ENCODE peak calls at places on chromosomes 16 and 17, in eight cellular contexts. One of them, this sample, is unnamed.

GRCh38 chr16:2752850-2753522 is 548 bp downstream of the SRRM2 start:
- DNase-seq in esophagus muscularis mucosa: no peak
- DNase-seq in neural crest cell: peak; percentile 76
- DNase-seq in T-helper 9 cell: no peak
- DNase-seq in NCI-H1930: peak; percentile 82
- DNase-seq in H1: no peak
- DNase-seq in Caco-2: peak; percentile 85
- DNase-seq in CD4-positive, CD25-positive, alpha-beta regulatory T cell: peak; percentile 58
- DNase-seq in this sample: peak; percentile 63

GRCh38 chr17:11932337-11932898 is 64.9 kb downstream of the ZNF18 start:
- DNase-seq in esophagus muscularis mucosa: peak; percentile 91
- DNase-seq in neural crest cell: no peak
- DNase-seq in T-helper 9 cell: no peak
- DNase-seq in NCI-H1930: no peak
- DNase-seq in H1: no peak
- DNase-seq in Caco-2: no peak
- DNase-seq in CD4-positive, CD25-positive, alpha-beta regulatory T cell: no peak
- DNase-seq in this sample: no peak

GRCh38 chr17:5832886-5833285 is 237.3 kb upstream of the WSCD1 start:
- DNase-seq in esophagus muscularis mucosa: peak; percentile 12
- DNase-seq in neural crest cell: no peak
- DNase-seq in T-helper 9 cell: no peak
- DNase-seq in NCI-H1930: peak; percentile 90
- DNase-seq in H1: no peak
- DNase-seq in Caco-2: no peak
- DNase-seq in CD4-positive, CD25-positive, alpha-beta regulatory T cell: no peak
- DNase-seq in this sample: no peak

GRCh38 chr17:39800540-39800939 is 62.8 kb downstream of the GRB7 start:
- DNase-seq in esophagus muscularis mucosa: no peak
- DNase-seq in neural crest cell: no peak
- DNase-seq in T-helper 9 cell: peak; percentile 17
- DNase-seq in NCI-H1930: peak; percentile 75
- DNase-seq in H1: no peak
- DNase-seq in Caco-2: no peak
- DNase-seq in CD4-positive, CD25-positive, alpha-beta regulatory T cell: peak; percentile 29
- DNase-seq in this sample: no peak

GRCh38 chr17:43411369-43411677 is 12.5 kb downstream of the ARL4D start:
- DNase-seq in esophagus muscularis mucosa: no peak
- DNase-seq in neural crest cell: no peak
- DNase-seq in T-helper 9 cell: no peak
- DNase-seq in NCI-H1930: no peak
- DNase-seq in H1: no peak
- DNase-seq in Caco-2: no peak
- DNase-seq in CD4-positive, CD25-positive, alpha-beta regulatory T cell: no peak
- DNase-seq in this sample: no peak

GRCh38 chr16:80006175-80006895 is 405.8 kb upstream of the MAF start:
- DNase-seq in esophagus muscularis mucosa: no peak
- DNase-seq in neural crest cell: no peak
- DNase-seq in T-helper 9 cell: no peak
- DNase-seq in NCI-H1930: no peak
- DNase-seq in H1: no peak
- DNase-seq in Caco-2: no peak
- DNase-seq in CD4-positive, CD25-positive, alpha-beta regulatory T cell: no peak
- DNase-seq in this sample: no peak

GRCh38 chr17:29007456-29008455 is 1.9 kb upstream of the SEZ6 start:
- DNase-seq in esophagus muscularis mucosa: no peak
- DNase-seq in neural crest cell: no peak
- DNase-seq in T-helper 9 cell: no peak
- DNase-seq in NCI-H1930: no peak
- DNase-seq in H1: no peak
- DNase-seq in Caco-2: no peak
- DNase-seq in CD4-positive, CD25-positive, alpha-beta regulatory T cell: no peak
- DNase-seq in this sample: peak; percentile 39

GRCh38 chr16:89308391-89309333 is 91.2 kb downstream of the ZNF778 start:
- DNase-seq in esophagus muscularis mucosa: no peak
- DNase-seq in neural crest cell: no peak
- DNase-seq in T-helper 9 cell: no peak
- DNase-seq in NCI-H1930: no peak
- DNase-seq in H1: no peak
- DNase-seq in Caco-2: no peak
- DNase-seq in CD4-positive, CD25-positive, alpha-beta regulatory T cell: no peak
- DNase-seq in this sample: no peak

GRCh38 chr17:74695629-74696028 is 17.1 kb downstream of the CD300LF start:
- DNase-seq in esophagus muscularis mucosa: no peak
- DNase-seq in neural crest cell: no peak
- DNase-seq in T-helper 9 cell: no peak
- DNase-seq in NCI-H1930: no peak
- DNase-seq in H1: no peak
- DNase-seq in Caco-2: no peak
- DNase-seq in CD4-positive, CD25-positive, alpha-beta regulatory T cell: no peak
- DNase-seq in this sample: no peak

GRCh38 chr17:40352044-40352778 is 12.3 kb downstream of the GJD3 start:
- DNase-seq in esophagus muscularis mucosa: no peak
- DNase-seq in neural crest cell: no peak
- DNase-seq in T-helper 9 cell: no peak
- DNase-seq in NCI-H1930: no peak
- DNase-seq in H1: no peak
- DNase-seq in Caco-2: no peak
- DNase-seq in CD4-positive, CD25-positive, alpha-beta regulatory T cell: no peak
- DNase-seq in this sample: no peak

GRCh38 chr16:23900480-23901177 is 64.8 kb downstream of the PRKCB start:
- DNase-seq in esophagus muscularis mucosa: no peak
- DNase-seq in neural crest cell: no peak
- DNase-seq in T-helper 9 cell: no peak
- DNase-seq in NCI-H1930: no peak
- DNase-seq in H1: no peak
- DNase-seq in Caco-2: no peak
- DNase-seq in CD4-positive, CD25-positive, alpha-beta regulatory T cell: no peak
- DNase-seq in this sample: no peak

GRCh38 chr17:8707232-8707590 is 37.4 kb downstream of the CCDC42 start:
- DNase-seq in esophagus muscularis mucosa: no peak
- DNase-seq in neural crest cell: no peak
- DNase-seq in T-helper 9 cell: no peak
- DNase-seq in NCI-H1930: no peak
- DNase-seq in H1: no peak
- DNase-seq in Caco-2: no peak
- DNase-seq in CD4-positive, CD25-positive, alpha-beta regulatory T cell: no peak
- DNase-seq in this sample: no peak

GRCh38 chr17:38550661-38551060 is 55.1 kb downstream of the SRCIN1 start:
- DNase-seq in esophagus muscularis mucosa: no peak
- DNase-seq in neural crest cell: no peak
- DNase-seq in T-helper 9 cell: no peak
- DNase-seq in NCI-H1930: no peak
- DNase-seq in H1: no peak
- DNase-seq in Caco-2: no peak
- DNase-seq in CD4-positive, CD25-positive, alpha-beta regulatory T cell: no peak
- DNase-seq in this sample: no peak

GRCh38 chr16:86298166-86299131 is 211.9 kb upstream of the FOXF1 start:
- DNase-seq in esophagus muscularis mucosa: no peak
- DNase-seq in neural crest cell: no peak
- DNase-seq in T-helper 9 cell: no peak
- DNase-seq in NCI-H1930: no peak
- DNase-seq in H1: no peak
- DNase-seq in Caco-2: no peak
- DNase-seq in CD4-positive, CD25-positive, alpha-beta regulatory T cell: no peak
- DNase-seq in this sample: no peak

GRCh38 chr17:69828087-69828486 is 246.9 kb upstream of the KCNJ16 start:
- DNase-seq in esophagus muscularis mucosa: no peak
- DNase-seq in neural crest cell: no peak
- DNase-seq in T-helper 9 cell: no peak
- DNase-seq in NCI-H1930: no peak
- DNase-seq in H1: no peak
- DNase-seq in Caco-2: no peak
- DNase-seq in CD4-positive, CD25-positive, alpha-beta regulatory T cell: no peak
- DNase-seq in this sample: no peak

GRCh38 chr16:30094541-30095165 is 1.4 kb downstream of the YPEL3 start:
- DNase-seq in esophagus muscularis mucosa: no peak
- DNase-seq in neural crest cell: peak; percentile 41
- DNase-seq in T-helper 9 cell: no peak
- DNase-seq in NCI-H1930: no peak
- DNase-seq in H1: no peak
- DNase-seq in Caco-2: no peak
- DNase-seq in CD4-positive, CD25-positive, alpha-beta regulatory T cell: no peak
- DNase-seq in this sample: no peak

GRCh38 chr17:61260061-61260797 is 139.4 kb upstream of the TBX2 start:
- DNase-seq in esophagus muscularis mucosa: no peak
- DNase-seq in neural crest cell: no peak
- DNase-seq in T-helper 9 cell: no peak
- DNase-seq in NCI-H1930: no peak
- DNase-seq in H1: no peak
- DNase-seq in Caco-2: no peak
- DNase-seq in CD4-positive, CD25-positive, alpha-beta regulatory T cell: no peak
- DNase-seq in this sample: no peak

GRCh38 chr17:42754782-42755181 is 6.2 kb upstream of the RAMP2 start:
- DNase-seq in esophagus muscularis mucosa: no peak
- DNase-seq in neural crest cell: no peak
- DNase-seq in T-helper 9 cell: no peak
- DNase-seq in NCI-H1930: no peak
- DNase-seq in H1: no peak
- DNase-seq in Caco-2: no peak
- DNase-seq in CD4-positive, CD25-positive, alpha-beta regulatory T cell: no peak
- DNase-seq in this sample: peak; percentile 14

GRCh38 chr16:68539704-68540370 is 746 bp downstream of the ZFP90 start:
- DNase-seq in esophagus muscularis mucosa: no peak
- DNase-seq in neural crest cell: no peak
- DNase-seq in T-helper 9 cell: no peak
- DNase-seq in NCI-H1930: no peak
- DNase-seq in H1: no peak
- DNase-seq in Caco-2: peak; percentile 45
- DNase-seq in CD4-positive, CD25-positive, alpha-beta regulatory T cell: no peak
- DNase-seq in this sample: no peak

GRCh38 chr16:12083625-12084024 is 107.1 kb downstream of the SNX29 start:
- DNase-seq in esophagus muscularis mucosa: no peak
- DNase-seq in neural crest cell: no peak
- DNase-seq in T-helper 9 cell: no peak
- DNase-seq in NCI-H1930: no peak
- DNase-seq in H1: no peak
- DNase-seq in Caco-2: no peak
- DNase-seq in CD4-positive, CD25-positive, alpha-beta regulatory T cell: no peak
- DNase-seq in this sample: no peak

GRCh38 chr16:85169333-85170065 is 57.2 kb upstream of the CIBAR2 start:
- DNase-seq in esophagus muscularis mucosa: no peak
- DNase-seq in neural crest cell: no peak
- DNase-seq in T-helper 9 cell: no peak
- DNase-seq in NCI-H1930: no peak
- DNase-seq in H1: no peak
- DNase-seq in Caco-2: no peak
- DNase-seq in CD4-positive, CD25-positive, alpha-beta regulatory T cell: no peak
- DNase-seq in this sample: no peak

GRCh38 chr17:58279736-58280479 is 827 bp downstream of the MPO start:
- DNase-seq in esophagus muscularis mucosa: no peak
- DNase-seq in neural crest cell: no peak
- DNase-seq in T-helper 9 cell: no peak
- DNase-seq in NCI-H1930: no peak
- DNase-seq in H1: no peak
- DNase-seq in Caco-2: no peak
- DNase-seq in CD4-positive, CD25-positive, alpha-beta regulatory T cell: no peak
- DNase-seq in this sample: no peak

GRCh38 chr17:75617218-75617617 is 16.0 kb upstream of the SMIM5 start:
- DNase-seq in esophagus muscularis mucosa: no peak
- DNase-seq in neural crest cell: no peak
- DNase-seq in T-helper 9 cell: no peak
- DNase-seq in NCI-H1930: no peak
- DNase-seq in H1: no peak
- DNase-seq in Caco-2: peak; percentile 72
- DNase-seq in CD4-positive, CD25-positive, alpha-beta regulatory T cell: no peak
- DNase-seq in this sample: no peak

GRCh38 chr16:47395733-47396503 is 64.9 kb downstream of the ITFG1 start:
- DNase-seq in esophagus muscularis mucosa: no peak
- DNase-seq in neural crest cell: no peak
- DNase-seq in T-helper 9 cell: no peak
- DNase-seq in NCI-H1930: no peak
- DNase-seq in H1: no peak
- DNase-seq in Caco-2: no peak
- DNase-seq in CD4-positive, CD25-positive, alpha-beta regulatory T cell: no peak
- DNase-seq in this sample: no peak

GRCh38 chr16:87186440-87186839 is 130.8 kb downstream of the C16orf95 start:
- DNase-seq in esophagus muscularis mucosa: no peak
- DNase-seq in neural crest cell: no peak
- DNase-seq in T-helper 9 cell: no peak
- DNase-seq in NCI-H1930: no peak
- DNase-seq in H1: no peak
- DNase-seq in Caco-2: no peak
- DNase-seq in CD4-positive, CD25-positive, alpha-beta regulatory T cell: no peak
- DNase-seq in this sample: no peak

GRCh38 chr17:61475726-61476125 is 23.5 kb downstream of the TBX4 start:
- DNase-seq in esophagus muscularis mucosa: no peak
- DNase-seq in neural crest cell: no peak
- DNase-seq in T-helper 9 cell: no peak
- DNase-seq in NCI-H1930: no peak
- DNase-seq in H1: no peak
- DNase-seq in Caco-2: peak; percentile 14
- DNase-seq in CD4-positive, CD25-positive, alpha-beta regulatory T cell: no peak
- DNase-seq in this sample: no peak

GRCh38 chr17:77391668-77392375 is 251.1 kb downstream of the SEC14L1 start:
- DNase-seq in esophagus muscularis mucosa: no peak
- DNase-seq in neural crest cell: no peak
- DNase-seq in T-helper 9 cell: no peak
- DNase-seq in NCI-H1930: no peak
- DNase-seq in H1: peak; percentile 31
- DNase-seq in Caco-2: no peak
- DNase-seq in CD4-positive, CD25-positive, alpha-beta regulatory T cell: no peak
- DNase-seq in this sample: no peak

GRCh38 chr17:43094129-43094834 is 30.9 kb downstream of the BRCA1 start:
- DNase-seq in esophagus muscularis mucosa: no peak
- DNase-seq in neural crest cell: no peak
- DNase-seq in T-helper 9 cell: no peak
- DNase-seq in NCI-H1930: no peak
- DNase-seq in H1: no peak
- DNase-seq in Caco-2: no peak
- DNase-seq in CD4-positive, CD25-positive, alpha-beta regulatory T cell: no peak
- DNase-seq in this sample: peak; percentile 53

GRCh38 chr16:54722210-54722676 is 208.4 kb upstream of the IRX5 start:
- DNase-seq in esophagus muscularis mucosa: peak; percentile 89
- DNase-seq in neural crest cell: no peak
- DNase-seq in T-helper 9 cell: no peak
- DNase-seq in NCI-H1930: no peak
- DNase-seq in H1: no peak
- DNase-seq in Caco-2: no peak
- DNase-seq in CD4-positive, CD25-positive, alpha-beta regulatory T cell: no peak
- DNase-seq in this sample: no peak

GRCh38 chr17:4433515-4434031 is at the start of gene SPNS3:
- DNase-seq in esophagus muscularis mucosa: no peak
- DNase-seq in neural crest cell: no peak
- DNase-seq in T-helper 9 cell: no peak
- DNase-seq in NCI-H1930: no peak
- DNase-seq in H1: no peak
- DNase-seq in Caco-2: no peak
- DNase-seq in CD4-positive, CD25-positive, alpha-beta regulatory T cell: no peak
- DNase-seq in this sample: no peak

GRCh38 chr17:61504697-61505096 is 52.5 kb downstream of the TBX4 start:
- DNase-seq in esophagus muscularis mucosa: no peak
- DNase-seq in neural crest cell: no peak
- DNase-seq in T-helper 9 cell: no peak
- DNase-seq in NCI-H1930: no peak
- DNase-seq in H1: no peak
- DNase-seq in Caco-2: no peak
- DNase-seq in CD4-positive, CD25-positive, alpha-beta regulatory T cell: no peak
- DNase-seq in this sample: no peak

GRCh38 chr16:69190598-69190997 is 3.6 kb downstream of the SNTB2 start:
- DNase-seq in esophagus muscularis mucosa: no peak
- DNase-seq in neural crest cell: no peak
- DNase-seq in T-helper 9 cell: no peak
- DNase-seq in NCI-H1930: no peak
- DNase-seq in H1: no peak
- DNase-seq in Caco-2: no peak
- DNase-seq in CD4-positive, CD25-positive, alpha-beta regulatory T cell: no peak
- DNase-seq in this sample: no peak

GRCh38 chr16:6374816-6375215 is 957.8 kb upstream of the RBFOX1 start:
- DNase-seq in esophagus muscularis mucosa: no peak
- DNase-seq in neural crest cell: no peak
- DNase-seq in T-helper 9 cell: no peak
- DNase-seq in NCI-H1930: no peak
- DNase-seq in H1: no peak
- DNase-seq in Caco-2: no peak
- DNase-seq in CD4-positive, CD25-positive, alpha-beta regulatory T cell: no peak
- DNase-seq in this sample: no peak

GRCh38 chr16:22721497-22722100 is 92.4 kb upstream of the HS3ST2 start:
- DNase-seq in esophagus muscularis mucosa: no peak
- DNase-seq in neural crest cell: no peak
- DNase-seq in T-helper 9 cell: no peak
- DNase-seq in NCI-H1930: no peak
- DNase-seq in H1: no peak
- DNase-seq in Caco-2: no peak
- DNase-seq in CD4-positive, CD25-positive, alpha-beta regulatory T cell: no peak
- DNase-seq in this sample: no peak

This sample was measured in NCI-H446.